ENCODE peak calls at places on chromosomes 11 and 22, in six cellular contexts. S, V, L, Y, M and O are unnamed samples.

GRCh38 chr22:28716686-28717085 is 24.9 kb downstream of the CHEK2 start:
- DNase-seq in L (peak), M (no peak), Y (no peak), S (no peak), V (no peak), O (no peak)

GRCh38 chr22:37273126-37273845 is 9.0 kb upstream of the CYTH4 start:
- DNase-seq in S (no peak), L (peak), M (no peak), V (no peak), Y (no peak), O (peak)

GRCh38 chr11:77409046-77409445 is 64.8 kb downstream of the PAK1 start:
- DNase-seq in M (no peak), V (no peak), Y (no peak), L (no peak), S (no peak), O (no peak)

GRCh38 chr11:124812876-124813275 is 12.7 kb upstream of the MSANTD2 start:
- DNase-seq in L (no peak), Y (no peak), M (no peak), V (no peak), S (no peak), O (no peak)

GRCh38 chr22:43185860-43186261 is 1.1 kb downstream of the TTLL12 start:
- DNase-seq in Y (no peak), V (peak), S (peak), L (no peak), M (no peak), O (peak)

GRCh38 chr11:88779551-88779950 is 286.2 kb downstream of the GRM5 start:
- DNase-seq in S (no peak), Y (no peak), V (peak), M (no peak), L (peak), O (peak)

GRCh38 chr11:124776865-124777645 is 15.0 kb upstream of the ESAM start:
- DNase-seq in Y (no peak), M (no peak), S (no peak), V (no peak), L (no peak), O (no peak)

GRCh38 chr22:28894793-28895192 is 11.4 kb downstream of the ZNRF3 start:
- DNase-seq in S (no peak), Y (no peak), L (no peak), V (no peak), M (no peak), O (no peak)

GRCh38 chr11:12201016-12201985 is 90.9 kb downstream of the MICAL2 start:
- DNase-seq in L (peak), S (peak), V (no peak), Y (peak), M (peak), O (no peak)

GRCh38 chr11:1140642-1141490 is 16.9 kb upstream of the MUC5AC start:
- DNase-seq in L (no peak), S (no peak), Y (no peak), V (no peak), M (peak), O (no peak)

GRCh38 chr11:92495107-92495793 is 270.6 kb downstream of the FAT3 start:
- DNase-seq in V (no peak), Y (no peak), S (no peak), M (no peak), L (no peak), O (no peak)

GRCh38 chr22:48335442-48336139 is 1492.1 kb downstream of the BRD1 start:
- DNase-seq in V (no peak), Y (no peak), S (no peak), L (no peak), M (no peak), O (no peak)

GRCh38 chr11:58567889-58568512 is 7.7 kb downstream of the LPXN start:
- DNase-seq in M (peak), L (peak), Y (no peak), S (peak), V (peak), O (peak)

GRCh38 chr11:12219732-12220131 is 109.3 kb downstream of the MICAL2 start:
- DNase-seq in Y (no peak), V (no peak), M (no peak), S (no peak), L (no peak), O (no peak)

GRCh38 chr11:114116357-114116756 is 56.8 kb downstream of the ZBTB16 start:
- DNase-seq in M (no peak), V (no peak), S (no peak), Y (no peak), L (no peak), O (no peak)

GRCh38 chr22:17973217-17973616 is 51.1 kb downstream of the MICAL3 start:
- DNase-seq in V (no peak), L (no peak), Y (no peak), M (no peak), S (no peak), O (no peak)

GRCh38 chr22:46641829-46642266 is 21.7 kb downstream of the GRAMD4 start:
- DNase-seq in L (no peak), Y (no peak), M (no peak), V (no peak), S (no peak), O (no peak)

GRCh38 chr22:32175751-32176644 is 16.9 kb upstream of the C22orf42 start:
- DNase-seq in L (no peak), Y (no peak), V (no peak), S (no peak), M (peak), O (no peak)

GRCh38 chr22:46097268-46097900 is 52.9 kb upstream of the PPARA start:
- DNase-seq in M (no peak), V (no peak), L (no peak), S (no peak), Y (no peak), O (no peak)

GRCh38 chr11:108606495-108607160 is 13.1 kb upstream of the EXPH5 start:
- DNase-seq in V (peak), M (no peak), Y (no peak), L (peak), S (no peak), O (peak)

GRCh38 chr11:108614086-108614485 is 20.5 kb upstream of the EXPH5 start:
- DNase-seq in L (no peak), S (no peak), Y (no peak), V (no peak), M (no peak), O (no peak)

GRCh38 chr11:108606070-108606469 is 12.5 kb upstream of the EXPH5 start:
- DNase-seq in Y (no peak), V (no peak), L (no peak), S (no peak), M (no peak), O (no peak)

GRCh38 chr11:108608548-108608947 is 15.0 kb upstream of the EXPH5 start:
- DNase-seq in M (no peak), S (no peak), V (no peak), L (no peak), Y (no peak), O (no peak)

GRCh38 chr11:108609681-108610080 is 16.1 kb upstream of the EXPH5 start:
- DNase-seq in V (peak), M (no peak), Y (no peak), L (peak), S (no peak), O (peak)
- TF ChIP-seq CTCF in V (no peak), M (no peak), Y (no peak), L (no peak), S (no peak), O (no peak)

GRCh38 chr11:60264644-60265043 is 15.8 kb upstream of the MS4A4A start:
- DNase-seq in Y (no peak), L (no peak), V (no peak), M (no peak), S (no peak), O (no peak)
- TF ChIP-seq CTCF in Y (no peak), L (no peak), V (no peak), M (no peak), S (no peak), O (no peak)

DNA sequence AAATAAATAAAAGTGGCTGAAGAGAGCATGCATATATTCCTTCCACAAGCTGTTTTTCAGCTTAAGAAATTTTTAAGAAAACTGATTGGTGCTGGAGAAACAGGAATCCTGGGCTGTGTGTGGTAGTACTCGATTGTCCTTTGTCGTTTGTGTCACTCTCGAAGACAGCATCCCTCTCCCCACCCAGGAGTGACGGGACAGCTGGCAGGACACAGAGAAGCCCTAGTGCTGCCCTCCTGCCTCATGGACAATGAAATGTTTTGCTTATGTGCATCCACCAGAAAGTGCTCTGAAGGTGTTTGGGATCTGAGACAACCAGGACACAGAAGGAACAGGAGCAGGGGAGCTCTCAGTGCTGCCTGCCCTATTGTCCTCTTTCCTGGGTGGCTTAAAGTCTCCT is 12.8 kb downstream of the PLAAT4 start:
- DNase-seq in M (no peak), S (no peak), Y (no peak), V (no peak), L (no peak), O (no peak)
- TF ChIP-seq CTCF in M (no peak), S (no peak), Y (no peak), V (no peak), L (no peak), O (no peak)

GRCh38 chr11:126393143-126393542 is 37.7 kb downstream of the ST3GAL4 start:
- DNase-seq in M (no peak), Y (no peak), V (no peak), L (no peak), S (no peak), O (no peak)

GRCh38 chr11:126392638-126393023 is 37.1 kb downstream of the ST3GAL4 start:
- DNase-seq in Y (no peak), L (no peak), M (no peak), V (no peak), S (no peak), O (no peak)

GRCh38 chr11:126390418-126390817 is 34.9 kb downstream of the ST3GAL4 start:
- DNase-seq in Y (no peak), V (no peak), L (no peak), S (no peak), M (no peak), O (no peak)

GRCh38 chr11:126391286-126391954 is 35.9 kb downstream of the ST3GAL4 start:
- DNase-seq in Y (no peak), L (no peak), S (no peak), M (no peak), V (no peak), O (no peak)

GRCh38 chr11:126391970-126392637 is 36.6 kb downstream of the ST3GAL4 start:
- DNase-seq in V (no peak), M (no peak), S (peak), L (no peak), Y (no peak), O (peak)
- TF ChIP-seq CTCF in V (no peak), M (no peak), S (no peak), L (peak), Y (no peak), O (no peak)

GRCh38 chr22:22380098-22381030 is 128.2 kb downstream of the ZNF280B start:
- DNase-seq in S (no peak), L (no peak), Y (no peak), M (peak), V (no peak), O (no peak)
- TF ChIP-seq CTCF in S (no peak), L (peak), Y (no peak), M (no peak), V (no peak), O (no peak)

GRCh38 chr22:38924197-38924952 is 33.0 kb upstream of the APOBEC3A start:
- DNase-seq in S (peak), M (no peak), L (peak), V (peak), Y (peak), O (peak)

GRCh38 chr22:38925571-38926041 is 31.8 kb upstream of the APOBEC3A start:
- DNase-seq in Y (no peak), S (no peak), M (no peak), L (peak), V (no peak), O (peak)

GRCh38 chr22:38921801-38922200 is 35.6 kb upstream of the APOBEC3A start:
- DNase-seq in V (no peak), M (no peak), Y (no peak), S (no peak), L (no peak), O (no peak)

GRCh38 chr22:38921126-38921525 is 36.3 kb upstream of the APOBEC3A start:
- DNase-seq in V (peak), S (no peak), Y (no peak), M (no peak), L (no peak), O (peak)

DNA sequence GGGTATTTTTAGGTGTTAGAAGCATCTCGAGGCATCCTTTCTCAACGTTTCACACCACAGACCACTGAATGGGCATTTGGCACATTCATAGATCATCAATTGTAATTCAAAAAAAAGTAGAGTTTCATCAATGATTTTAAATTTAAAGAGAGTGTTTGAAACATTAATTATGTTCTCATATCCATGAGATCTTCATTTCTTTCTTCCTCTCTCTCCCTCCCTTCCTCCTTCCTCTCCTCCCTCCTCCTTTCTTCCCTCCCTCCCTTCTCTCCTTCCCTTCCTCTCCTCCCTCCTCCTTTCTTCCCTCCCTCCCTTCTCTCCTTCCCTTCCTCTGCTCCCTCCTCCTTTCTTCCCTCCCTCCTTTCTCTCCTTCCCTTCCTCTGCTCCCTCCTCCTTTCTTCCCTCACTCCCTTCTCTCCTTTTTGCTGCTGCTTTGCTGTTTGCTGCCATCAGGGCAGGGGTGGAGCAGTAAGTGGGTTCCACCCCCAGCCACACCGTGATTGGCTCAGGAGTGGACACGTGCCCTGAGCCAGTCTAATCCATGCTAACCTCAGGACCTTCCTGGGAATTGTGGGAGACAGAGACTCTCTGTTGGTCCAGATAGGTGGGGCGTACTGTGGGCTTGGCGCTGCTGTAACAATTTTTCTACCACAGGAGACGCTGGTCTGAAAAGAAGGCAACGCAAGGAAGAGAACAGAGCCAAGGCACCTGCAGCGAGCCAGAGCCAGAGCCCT is 33.8 kb upstream of the APOBEC3A start:
- DNase-seq in Y (peak), M (no peak), S (peak), L (peak), V (peak), O (peak)
- TF ChIP-seq CTCF in Y (peak), M (no peak), S (no peak), L (peak), V (peak), O (no peak)

GRCh38 chr22:39942433-39943213 is 17.6 kb upstream of the TMA7B start:
- DNase-seq in S (no peak), Y (no peak), V (no peak), L (no peak), M (no peak), O (no peak)

GRCh38 chr22:39943941-39944624 is 16.1 kb upstream of the TMA7B start:
- DNase-seq in Y (no peak), M (no peak), S (no peak), L (no peak), V (no peak), O (no peak)

GRCh38 chr22:39940757-39941305 is 19.4 kb upstream of the TMA7B start:
- DNase-seq in M (no peak), V (no peak), S (no peak), Y (no peak), L (no peak), O (no peak)

GRCh38 chr22:39941661-39942060 is 18.5 kb upstream of the TMA7B start:
- DNase-seq in V (no peak), S (no peak), L (no peak), Y (no peak), M (no peak), O (no peak)

DNA sequence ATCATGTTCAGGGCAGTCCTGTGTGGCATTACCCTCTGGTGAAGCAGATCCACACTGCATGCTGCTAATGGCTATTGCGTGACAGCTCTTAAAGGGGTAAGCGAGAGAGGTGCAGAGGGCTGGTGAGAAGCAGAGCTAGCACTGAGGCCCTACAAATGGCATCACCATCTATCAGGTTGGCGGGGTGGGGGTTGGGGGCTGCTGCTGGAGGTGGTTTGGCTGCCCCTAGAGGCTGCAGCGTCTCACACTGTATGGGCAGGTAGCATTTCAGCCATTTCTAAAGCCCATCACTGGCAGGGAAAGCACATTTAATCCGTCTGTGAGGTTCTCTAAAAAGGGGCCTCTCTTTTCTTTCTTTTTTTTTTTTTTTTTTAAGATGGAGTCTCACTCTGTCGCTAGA is 16.8 kb upstream of the TMA7B start:
- DNase-seq in Y (no peak), L (no peak), S (no peak), V (no peak), M (peak), O (no peak)
- TF ChIP-seq CTCF in Y (no peak), L (no peak), S (no peak), V (no peak), M (no peak), O (no peak)

GRCh38 chr22:49882519-49883293 is 29.1 kb downstream of the ZBED4 start:
- DNase-seq in L (peak), S (no peak), V (no peak), Y (no peak), M (no peak), O (no peak)
- TF ChIP-seq CTCF in L (no peak), S (no peak), V (no peak), Y (no peak), M (no peak), O (no peak)

GRCh38 chr22:41838842-41839618 is 6.1 kb downstream of the SREBF2 start:
- DNase-seq in S (no peak), Y (no peak), V (no peak), L (no peak), M (no peak), O (peak)
- TF ChIP-seq CTCF in S (no peak), Y (no peak), V (no peak), L (no peak), M (no peak), O (no peak)